ENCODE peak calls at places on chromosomes 5 and 9, in eight cellular contexts. One of them, this sample, is unnamed.

GRCh38 chr9:121313458-121314152 is 45.6 kb downstream of the GSN start:
- DNase-seq in mesothelial cell of epicardium: no peak
- DNase-seq in NCI-H1930: no peak
- DNase-seq in WERI-Rb-1: no peak
- DNase-seq in choroid plexus epithelial cell: no peak
- DNase-seq in iPS-NIHi11: no peak
- DNase-seq in left ventricle myocardium inferior: no peak
- DNase-seq in CD4-positive, CD25-positive, alpha-beta regulatory T cell: no peak
- DNase-seq in this sample: no peak

GRCh38 chr9:124385623-124386022 is 29.6 kb downstream of the PSMB7 start:
- DNase-seq in CD4-positive, CD25-positive, alpha-beta regulatory T cell: no peak
- DNase-seq in choroid plexus epithelial cell: no peak
- DNase-seq in mesothelial cell of epicardium: no peak
- DNase-seq in NCI-H1930: no peak
- DNase-seq in WERI-Rb-1: no peak
- DNase-seq in left ventricle myocardium inferior: no peak
- DNase-seq in iPS-NIHi11: no peak
- DNase-seq in this sample: no peak

GRCh38 chr5:145943674-145944121 is 7.3 kb downstream of the SH3RF2 start:
- DNase-seq in CD4-positive, CD25-positive, alpha-beta regulatory T cell: no peak
- DNase-seq in iPS-NIHi11: no peak
- DNase-seq in WERI-Rb-1: no peak
- DNase-seq in left ventricle myocardium inferior: no peak
- DNase-seq in NCI-H1930: no peak
- DNase-seq in mesothelial cell of epicardium: no peak
- DNase-seq in choroid plexus epithelial cell: peak; percentile 74
- DNase-seq in this sample: no peak

GRCh38 chr9:135517407-135517822 is 3.8 kb upstream of the LCN1 start:
- DNase-seq in NCI-H1930: no peak
- DNase-seq in choroid plexus epithelial cell: no peak
- DNase-seq in iPS-NIHi11: no peak
- DNase-seq in left ventricle myocardium inferior: no peak
- DNase-seq in WERI-Rb-1: no peak
- DNase-seq in mesothelial cell of epicardium: no peak
- DNase-seq in CD4-positive, CD25-positive, alpha-beta regulatory T cell: no peak
- DNase-seq in this sample: no peak

GRCh38 chr9:122477826-122478225 is at the start of gene OR1J1:
- DNase-seq in NCI-H1930: no peak
- DNase-seq in choroid plexus epithelial cell: no peak
- DNase-seq in CD4-positive, CD25-positive, alpha-beta regulatory T cell: no peak
- DNase-seq in iPS-NIHi11: no peak
- DNase-seq in WERI-Rb-1: no peak
- DNase-seq in left ventricle myocardium inferior: no peak
- DNase-seq in mesothelial cell of epicardium: no peak
- DNase-seq in this sample: no peak

GRCh38 chr9:130193119-130193518 is 20.9 kb downstream of the NCS1 start:
- DNase-seq in left ventricle myocardium inferior: no peak
- DNase-seq in mesothelial cell of epicardium: no peak
- DNase-seq in NCI-H1930: no peak
- DNase-seq in iPS-NIHi11: no peak
- DNase-seq in WERI-Rb-1: no peak
- DNase-seq in choroid plexus epithelial cell: no peak
- DNase-seq in CD4-positive, CD25-positive, alpha-beta regulatory T cell: no peak
- DNase-seq in this sample: no peak

GRCh38 chr9:121326924-121327613 is 43.0 kb downstream of the STOM start:
- DNase-seq in NCI-H1930: no peak
- DNase-seq in CD4-positive, CD25-positive, alpha-beta regulatory T cell: no peak
- DNase-seq in iPS-NIHi11: no peak
- DNase-seq in left ventricle myocardium inferior: no peak
- DNase-seq in WERI-Rb-1: no peak
- DNase-seq in choroid plexus epithelial cell: no peak
- DNase-seq in mesothelial cell of epicardium: no peak
- DNase-seq in this sample: no peak

GRCh38 chr9:134534661-134535080 is 106.9 kb upstream of the COL5A1 start:
- DNase-seq in NCI-H1930: no peak
- DNase-seq in mesothelial cell of epicardium: no peak
- DNase-seq in WERI-Rb-1: no peak
- DNase-seq in CD4-positive, CD25-positive, alpha-beta regulatory T cell: no peak
- DNase-seq in left ventricle myocardium inferior: peak; percentile 7
- DNase-seq in choroid plexus epithelial cell: peak; percentile 73
- DNase-seq in iPS-NIHi11: no peak
- DNase-seq in this sample: no peak

GRCh38 chr5:30040483-30041116 is 1152.9 kb upstream of the CDH6 start:
- DNase-seq in choroid plexus epithelial cell: peak; percentile 93
- DNase-seq in CD4-positive, CD25-positive, alpha-beta regulatory T cell: no peak
- DNase-seq in WERI-Rb-1: peak; percentile 71
- DNase-seq in left ventricle myocardium inferior: no peak
- DNase-seq in iPS-NIHi11: peak; percentile 65
- DNase-seq in mesothelial cell of epicardium: no peak
- DNase-seq in NCI-H1930: peak; percentile 60
- DNase-seq in this sample: no peak

GRCh38 chr9:76247426-76247825 is 146.8 kb downstream of the RFK start:
- DNase-seq in WERI-Rb-1: no peak
- DNase-seq in mesothelial cell of epicardium: no peak
- DNase-seq in iPS-NIHi11: no peak
- DNase-seq in NCI-H1930: no peak
- DNase-seq in CD4-positive, CD25-positive, alpha-beta regulatory T cell: no peak
- DNase-seq in left ventricle myocardium inferior: no peak
- DNase-seq in choroid plexus epithelial cell: no peak
- DNase-seq in this sample: no peak

GRCh38 chr5:72543365-72543764 is 36.2 kb upstream of the ZNF366 start:
- DNase-seq in left ventricle myocardium inferior: no peak
- DNase-seq in iPS-NIHi11: no peak
- DNase-seq in WERI-Rb-1: no peak
- DNase-seq in NCI-H1930: no peak
- DNase-seq in CD4-positive, CD25-positive, alpha-beta regulatory T cell: no peak
- DNase-seq in mesothelial cell of epicardium: no peak
- DNase-seq in choroid plexus epithelial cell: peak; percentile 98
- DNase-seq in this sample: no peak

This sample was measured in NCI-H187 treated with DMSO at 0.1 percent for 48 hours.